ENCODE peak calls at places on chromosome 6, in seven cellular contexts. One of them, this sample, is unnamed.

GRCh38 chr6:143721642-143722041 is 43.9 kb downstream of the PHACTR2 start:
- DNase-seq in HCT116: no peak
- DNase-seq in K562: no peak
- DNase-seq in HepG2: no peak
- DNase-seq in SK-N-SH: no peak
- DNase-seq in H1: no peak
- DNase-seq in GM12878: no peak
- DNase-seq in this sample: no peak

GRCh38 chr6:68240731-68241130 is 394.4 kb upstream of the ADGRB3 start:
- DNase-seq in H1: no peak
- DNase-seq in K562: no peak
- DNase-seq in HepG2: no peak
- DNase-seq in GM12878: no peak
- DNase-seq in SK-N-SH: no peak
- DNase-seq in HCT116: no peak
- DNase-seq in this sample: no peak

GRCh38 chr6:84263557-84263956 is 36.1 kb upstream of the CEP162 start:
- DNase-seq in HepG2: peak; percentile 63
- DNase-seq in SK-N-SH: no peak
- DNase-seq in GM12878: no peak
- DNase-seq in H1: no peak
- DNase-seq in K562: no peak
- DNase-seq in HCT116: no peak
- DNase-seq in this sample: no peak

GRCh38 chr6:116492331-116493067 is 18.9 kb upstream of the CALHM5 start:
- DNase-seq in HepG2: no peak
- DNase-seq in HCT116: no peak
- DNase-seq in GM12878: no peak
- DNase-seq in SK-N-SH: no peak
- DNase-seq in K562: peak; percentile 88
- DNase-seq in H1: no peak
- DNase-seq in this sample: no peak

GRCh38 chr6:165552248-165552736 is 110.7 kb downstream of the PDE10A start:
- DNase-seq in HepG2: no peak
- DNase-seq in HCT116: no peak
- DNase-seq in GM12878: no peak
- DNase-seq in H1: no peak
- DNase-seq in K562: no peak
- DNase-seq in SK-N-SH: no peak
- DNase-seq in this sample: no peak

GRCh38 chr6:137033828-137034227 is 10.9 kb downstream of the IL20RA start:
- DNase-seq in HepG2: peak; percentile 30
- DNase-seq in SK-N-SH: no peak
- DNase-seq in HCT116: no peak
- DNase-seq in K562: no peak
- DNase-seq in H1: no peak
- DNase-seq in GM12878: peak; percentile 76
- DNase-seq in this sample: no peak

GRCh38 chr6:81744136-81744535 is 8.3 kb downstream of the TENT5A start:
- DNase-seq in HepG2: no peak
- DNase-seq in K562: no peak
- DNase-seq in SK-N-SH: no peak
- DNase-seq in H1: no peak
- DNase-seq in HCT116: no peak
- DNase-seq in GM12878: no peak
- DNase-seq in this sample: no peak

GRCh38 chr6:5379647-5380242 is 118.4 kb downstream of the FARS2 start:
- DNase-seq in GM12878: peak; percentile 25
- DNase-seq in H1: peak; percentile 21
- DNase-seq in HCT116: peak; percentile 24
- DNase-seq in SK-N-SH: peak; percentile 32
- DNase-seq in HepG2: peak; percentile 71
- DNase-seq in K562: peak; percentile 64
- DNase-seq in this sample: peak; percentile 18

GRCh38 chr6:15887491-15888461 is 224.9 kb upstream of the DTNBP1 start:
- DNase-seq in HCT116: no peak
- DNase-seq in H1: no peak
- DNase-seq in K562: no peak
- DNase-seq in GM12878: no peak
- DNase-seq in SK-N-SH: no peak
- DNase-seq in HepG2: no peak
- DNase-seq in this sample: no peak

GRCh38 chr6:138572200-138572875 is 73.0 kb upstream of the NHSL1 start:
- DNase-seq in GM12878: no peak
- DNase-seq in HCT116: no peak
- DNase-seq in H1: no peak
- DNase-seq in HepG2: peak; percentile 97
- DNase-seq in K562: no peak
- DNase-seq in SK-N-SH: no peak
- DNase-seq in this sample: no peak

GRCh38 chr6:159852877-159853276 is 37.9 kb upstream of the MAS1 start:
- DNase-seq in K562: peak; percentile 18
- DNase-seq in GM12878: no peak
- DNase-seq in HepG2: no peak
- DNase-seq in HCT116: no peak
- DNase-seq in SK-N-SH: no peak
- DNase-seq in H1: no peak
- DNase-seq in this sample: no peak

GRCh38 chr6:88848870-88849269 is 114.5 kb downstream of the RNGTT start:
- DNase-seq in H1: no peak
- DNase-seq in K562: no peak
- DNase-seq in SK-N-SH: peak; percentile 28
- DNase-seq in HCT116: no peak
- DNase-seq in GM12878: no peak
- DNase-seq in HepG2: no peak
- DNase-seq in this sample: no peak

GRCh38 chr6:111417181-111417585 is 65.8 kb downstream of the REV3L start:
- DNase-seq in K562: no peak
- DNase-seq in H1: no peak
- DNase-seq in HCT116: no peak
- DNase-seq in HepG2: no peak
- DNase-seq in GM12878: no peak
- DNase-seq in SK-N-SH: peak; percentile 58
- DNase-seq in this sample: no peak

DNA sequence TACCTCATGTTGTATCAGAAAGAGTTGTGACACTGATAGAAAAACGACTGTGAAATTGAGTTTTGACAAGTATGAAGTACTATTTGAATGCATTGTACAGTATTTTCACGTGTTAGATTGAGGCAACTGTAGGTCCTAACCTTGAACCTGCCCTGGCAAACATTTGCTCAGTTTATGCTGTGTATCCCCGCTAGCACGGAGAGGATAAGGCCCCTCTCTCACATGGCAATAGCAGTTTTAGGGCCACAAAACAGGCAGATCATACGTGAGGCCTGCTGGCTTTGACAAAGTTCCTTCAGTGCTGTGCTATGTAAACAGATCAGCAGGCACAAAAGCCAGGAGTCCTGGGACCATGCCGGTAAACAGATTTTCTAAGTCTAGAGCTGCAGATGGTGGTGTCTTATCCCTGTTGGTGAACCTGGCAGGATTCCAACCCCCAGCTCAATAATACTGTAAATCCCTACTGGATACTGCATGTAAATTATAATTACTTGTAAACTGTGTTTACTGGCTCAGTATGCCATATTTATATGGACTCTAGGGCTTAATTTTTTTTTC is 23.8 kb upstream of the FAM217A start:
- DNase-seq in HepG2: peak; percentile 98
- DNase-seq in SK-N-SH: no peak
- DNase-seq in K562: no peak
- DNase-seq in GM12878: no peak
- DNase-seq in H1: no peak
- DNase-seq in HCT116: no peak
- DNase-seq in this sample: no peak
- TF ChIP-seq SIN3A in HepG2: peak; percentile 72
- TF ChIP-seq SIN3A in SK-N-SH: no peak
- TF ChIP-seq SIN3A in K562: no peak
- TF ChIP-seq SIN3A in GM12878: no peak
- TF ChIP-seq SIN3A in H1: no peak
- TF ChIP-seq SIN3A in HCT116: no peak
- TF ChIP-seq SIN3A in this sample: no peak

GRCh38 chr6:11379805-11380204 is 147.3 kb upstream of the NEDD9 start:
- DNase-seq in H1: no peak
- DNase-seq in K562: no peak
- DNase-seq in SK-N-SH: no peak
- DNase-seq in HepG2: no peak
- DNase-seq in GM12878: no peak
- DNase-seq in HCT116: no peak
- DNase-seq in this sample: no peak

GRCh38 chr6:11378639-11379038 is 146.2 kb upstream of the NEDD9 start:
- DNase-seq in HepG2: peak; percentile 27
- DNase-seq in K562: no peak
- DNase-seq in HCT116: no peak
- DNase-seq in SK-N-SH: no peak
- DNase-seq in H1: no peak
- DNase-seq in GM12878: no peak
- DNase-seq in this sample: no peak

GRCh38 chr6:11370191-11371018 is 137.9 kb upstream of the NEDD9 start:
- DNase-seq in SK-N-SH: no peak
- DNase-seq in HepG2: no peak
- DNase-seq in GM12878: no peak
- DNase-seq in HCT116: no peak
- DNase-seq in H1: no peak
- DNase-seq in K562: no peak
- DNase-seq in this sample: no peak

GRCh38 chr6:11373208-11373607 is 140.7 kb upstream of the NEDD9 start:
- DNase-seq in HCT116: no peak
- DNase-seq in GM12878: no peak
- DNase-seq in H1: no peak
- DNase-seq in HepG2: no peak
- DNase-seq in SK-N-SH: no peak
- DNase-seq in K562: no peak
- DNase-seq in this sample: no peak

DNA sequence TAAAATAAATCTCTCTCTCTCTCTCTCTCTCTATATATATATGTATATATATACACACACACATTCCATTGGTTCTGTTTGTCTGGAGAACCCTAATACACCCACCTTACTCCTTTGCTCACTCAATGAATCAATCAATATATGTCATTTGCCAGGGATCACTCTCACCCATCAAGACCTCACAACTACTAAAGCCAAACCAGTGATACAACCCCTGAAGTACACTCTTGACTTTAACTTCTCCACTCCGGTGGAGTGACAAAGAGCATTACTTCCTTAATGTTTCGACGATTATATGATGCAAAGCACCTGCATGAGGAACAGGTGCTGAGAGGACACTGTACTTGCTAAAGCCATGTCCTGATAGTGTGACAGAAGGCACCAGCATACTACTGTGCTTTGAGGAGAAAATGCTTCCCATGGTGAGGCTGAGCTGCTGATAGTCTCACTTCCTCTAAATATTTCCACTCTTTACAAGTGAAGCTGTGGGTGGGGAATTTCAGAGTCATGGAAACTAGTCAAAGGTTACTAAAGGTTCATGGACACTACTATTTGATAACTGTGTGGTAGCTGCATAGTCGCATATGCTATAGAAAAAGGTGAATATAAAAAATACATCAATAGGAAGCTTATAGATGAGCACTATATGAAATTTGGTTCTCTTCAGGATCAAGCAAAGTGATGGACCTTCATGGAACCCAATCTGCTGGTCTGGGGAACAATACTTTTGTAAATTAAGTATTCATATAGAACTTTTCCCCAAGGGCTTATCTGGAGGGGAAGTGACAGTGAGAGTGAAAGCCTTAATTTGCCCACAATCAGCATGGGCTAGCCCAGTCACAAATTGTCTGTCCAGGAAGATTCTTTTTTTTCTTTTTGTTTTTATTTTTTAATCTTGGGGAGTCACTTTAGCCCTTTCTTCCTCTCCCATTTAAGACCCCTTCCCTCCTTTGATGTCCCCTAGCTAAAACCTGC is 141.9 kb upstream of the NEDD9 start:
- DNase-seq in K562: no peak
- DNase-seq in H1: no peak
- DNase-seq in SK-N-SH: no peak
- DNase-seq in HepG2: peak; percentile 70
- DNase-seq in HCT116: no peak
- DNase-seq in GM12878: peak; percentile 96
- DNase-seq in this sample: no peak
- TF ChIP-seq SIN3A in K562: no peak
- TF ChIP-seq SIN3A in H1: no peak
- TF ChIP-seq SIN3A in SK-N-SH: no peak
- TF ChIP-seq SIN3A in HepG2: no peak
- TF ChIP-seq SIN3A in HCT116: no peak
- TF ChIP-seq SIN3A in GM12878: no peak
- TF ChIP-seq SIN3A in this sample: no peak

GRCh38 chr6:33749401-33749800 is 2.7 kb upstream of the IP6K3 start:
- DNase-seq in HCT116: no peak
- DNase-seq in HepG2: no peak
- DNase-seq in K562: no peak
- DNase-seq in H1: no peak
- DNase-seq in SK-N-SH: no peak
- DNase-seq in GM12878: no peak
- DNase-seq in this sample: no peak

GRCh38 chr6:33746651-33747100 is at the start of gene IP6K3:
- DNase-seq in SK-N-SH: peak; percentile 55
- DNase-seq in HCT116: no peak
- DNase-seq in HepG2: no peak
- DNase-seq in GM12878: no peak
- DNase-seq in K562: no peak
- DNase-seq in H1: no peak
- DNase-seq in this sample: no peak

GRCh38 chr6:33747823-33748222 is 1.1 kb upstream of the IP6K3 start:
- DNase-seq in HepG2: no peak
- DNase-seq in H1: no peak
- DNase-seq in K562: no peak
- DNase-seq in SK-N-SH: no peak
- DNase-seq in HCT116: no peak
- DNase-seq in GM12878: no peak
- DNase-seq in this sample: no peak

GRCh38 chr6:33750244-33750991 is 3.7 kb upstream of the IP6K3 start:
- DNase-seq in GM12878: no peak
- DNase-seq in K562: no peak
- DNase-seq in HepG2: no peak
- DNase-seq in SK-N-SH: no peak
- DNase-seq in HCT116: no peak
- DNase-seq in H1: no peak
- DNase-seq in this sample: no peak

DNA sequence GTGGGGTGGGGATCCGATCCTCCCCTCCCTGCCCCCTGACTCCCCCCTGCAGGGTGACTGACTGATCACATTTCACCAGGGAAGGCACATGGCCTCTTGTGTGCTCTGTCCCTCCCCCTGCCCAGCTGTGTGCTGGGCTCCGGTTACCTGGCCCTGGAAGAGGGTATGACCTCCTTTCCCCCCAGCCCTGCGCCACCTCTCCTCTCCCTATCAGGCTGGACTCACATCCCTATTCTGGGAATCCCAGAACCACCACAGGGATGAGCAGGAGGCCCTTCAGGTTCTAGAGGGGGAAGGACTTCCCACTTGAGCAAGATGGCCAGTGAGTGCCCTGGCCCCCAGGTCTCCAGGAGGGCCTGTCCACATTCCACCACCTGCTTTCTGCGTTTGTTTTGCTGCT is 2.1 kb upstream of the IP6K3 start:
- DNase-seq in GM12878: no peak
- DNase-seq in SK-N-SH: no peak
- DNase-seq in HCT116: no peak
- DNase-seq in K562: no peak
- DNase-seq in H1: no peak
- DNase-seq in HepG2: no peak
- DNase-seq in this sample: no peak
- TF ChIP-seq SIN3A in GM12878: no peak
- TF ChIP-seq SIN3A in SK-N-SH: no peak
- TF ChIP-seq SIN3A in HCT116: no peak
- TF ChIP-seq SIN3A in K562: no peak
- TF ChIP-seq SIN3A in H1: no peak
- TF ChIP-seq SIN3A in HepG2: no peak
- TF ChIP-seq SIN3A in this sample: no peak

GRCh38 chr6:43845646-43846045 is 75.6 kb downstream of the VEGFA start:
- DNase-seq in GM12878: no peak
- DNase-seq in HepG2: no peak
- DNase-seq in SK-N-SH: no peak
- DNase-seq in HCT116: no peak
- DNase-seq in K562: no peak
- DNase-seq in H1: no peak
- DNase-seq in this sample: no peak
- TF ChIP-seq SIN3A in GM12878: no peak
- TF ChIP-seq SIN3A in HepG2: no peak
- TF ChIP-seq SIN3A in SK-N-SH: no peak
- TF ChIP-seq SIN3A in HCT116: no peak
- TF ChIP-seq SIN3A in K562: no peak
- TF ChIP-seq SIN3A in H1: no peak
- TF ChIP-seq SIN3A in this sample: no peak